ENCODE peak calls at places on chromosomes 4 and X, in six cellular contexts. O, U, I, S, E and J are unnamed samples.

GRCh38 chr4:158170691-158171455 is 2.0 kb downstream of the GASK1B start:
- DNase-seq in O (peak), U (no peak), I (no peak), S (no peak), E (no peak), J (peak)

GRCh38 chr4:15695240-15695699 is 7.6 kb upstream of the BST1 start:
- DNase-seq in O (peak), U (no peak), I (peak), S (no peak), E (peak), J (peak)

GRCh38 chr4:173879286-173879908 is 349.4 kb upstream of the HAND2 start:
- DNase-seq in O (no peak), U (no peak), I (no peak), S (no peak), E (no peak), J (no peak)

GRCh38 chrX:9902651-9903050 is 64.5 kb upstream of the CLDN34 start:
- DNase-seq in O (peak), U (no peak), I (no peak), S (no peak), E (peak), J (peak)

GRCh38 chr4:175386776-175387507 is 425.1 kb downstream of the GPM6A start:
- DNase-seq in O (no peak), U (no peak), I (no peak), S (no peak), E (no peak), J (no peak)

GRCh38 chr4:78829296-78829695 is 53.1 kb downstream of the BMP2K start:
- DNase-seq in O (peak), U (no peak), I (peak), S (no peak), E (peak), J (no peak)

GRCh38 chrX:101062171-101062570 is 10.3 kb upstream of the TRMT2B start:
- DNase-seq in O (peak), U (no peak), I (no peak), S (no peak), E (no peak), J (no peak)

GRCh38 chr4:153223935-153224334 is 19.7 kb downstream of the TRIM2 start:
- DNase-seq in O (peak), U (peak), I (no peak), S (no peak), E (peak), J (peak)

GRCh38 chr4:169278669-169279068 is 7.9 kb upstream of the SH3RF1 start:
- DNase-seq in O (no peak), U (no peak), I (no peak), S (no peak), E (no peak), J (no peak)

GRCh38 chrX:71253253-71254091 is 468 bp downstream of the ZMYM3 start:
- DNase-seq in O (peak), U (peak), I (no peak), S (peak), E (peak), J (no peak)

GRCh38 chrX:149638860-149639259 is 7.3 kb upstream of the TMEM185A start:
- DNase-seq in O (peak), U (no peak), I (no peak), S (no peak), E (peak), J (peak)

GRCh38 chr4:39204543-39204942 is 22.2 kb downstream of the WDR19 start:
- DNase-seq in O (no peak), U (no peak), I (no peak), S (no peak), E (no peak), J (no peak)

GRCh38 chrX:3501833-3502535 is 155.5 kb upstream of the MXRA5 start:
- DNase-seq in O (peak), U (no peak), I (no peak), S (no peak), E (peak), J (peak)

GRCh38 chr4:138981930-138982390 is 33.6 kb upstream of the NOCT start:
- DNase-seq in O (peak), U (no peak), I (peak), S (no peak), E (peak), J (peak)

GRCh38 chr4:113821851-113822250 is 60.3 kb upstream of the CAMK2D start:
- DNase-seq in O (peak), U (no peak), I (no peak), S (no peak), E (peak), J (peak)

GRCh38 chr4:1841201-1841885 is 14.6 kb downstream of the LETM1 start:
- DNase-seq in O (no peak), U (no peak), I (no peak), S (no peak), E (no peak), J (no peak)

GRCh38 chr4:11070813-11071212 is 357.9 kb downstream of the HS3ST1 start:
- DNase-seq in O (no peak), U (no peak), I (no peak), S (no peak), E (no peak), J (no peak)

GRCh38 chr4:3644849-3645627 is 112.8 kb upstream of the LRPAP1 start:
- DNase-seq in O (peak), U (no peak), I (no peak), S (no peak), E (peak), J (no peak)

GRCh38 chr4:129172181-129172580 is 76.2 kb downstream of the C4orf33 start:
- DNase-seq in O (no peak), U (no peak), I (no peak), S (no peak), E (no peak), J (no peak)

GRCh38 chr4:157888281-157888680 is 284.5 kb downstream of the GASK1B start:
- DNase-seq in O (no peak), U (no peak), I (no peak), S (no peak), E (no peak), J (no peak)

GRCh38 chrX:109818921-109819320 is 85.9 kb upstream of the ACSL4 start:
- DNase-seq in O (peak), U (no peak), I (no peak), S (no peak), E (peak), J (no peak)
- TF ChIP-seq CTCF in O (no peak), U (no peak), I (no peak), S (no peak), E (no peak), J (no peak)

DNA sequence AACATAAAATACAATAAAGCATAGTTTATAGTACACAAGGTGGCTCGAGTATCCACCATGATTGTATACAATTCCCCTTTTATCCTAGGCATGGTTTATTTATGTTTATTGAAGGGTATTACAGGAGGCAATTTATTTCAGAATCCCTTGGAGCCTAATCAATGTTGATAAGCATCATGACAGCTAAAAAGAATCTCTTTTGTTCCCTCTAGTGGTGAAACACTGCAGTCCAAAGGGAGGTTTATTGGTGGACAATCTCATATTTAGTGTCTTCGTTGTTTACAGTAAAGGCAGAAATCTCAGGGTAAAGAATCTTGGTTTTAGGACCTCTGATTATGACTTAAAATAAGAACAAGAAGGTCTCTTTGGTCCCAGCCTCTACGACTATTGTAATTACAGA is 1712.5 kb downstream of the C4orf33 start:
- DNase-seq in O (peak), U (peak), I (no peak), S (no peak), E (no peak), J (peak)
- TF ChIP-seq CTCF in O (peak), U (peak), I (peak), S (no peak), E (peak), J (no peak)

DNA sequence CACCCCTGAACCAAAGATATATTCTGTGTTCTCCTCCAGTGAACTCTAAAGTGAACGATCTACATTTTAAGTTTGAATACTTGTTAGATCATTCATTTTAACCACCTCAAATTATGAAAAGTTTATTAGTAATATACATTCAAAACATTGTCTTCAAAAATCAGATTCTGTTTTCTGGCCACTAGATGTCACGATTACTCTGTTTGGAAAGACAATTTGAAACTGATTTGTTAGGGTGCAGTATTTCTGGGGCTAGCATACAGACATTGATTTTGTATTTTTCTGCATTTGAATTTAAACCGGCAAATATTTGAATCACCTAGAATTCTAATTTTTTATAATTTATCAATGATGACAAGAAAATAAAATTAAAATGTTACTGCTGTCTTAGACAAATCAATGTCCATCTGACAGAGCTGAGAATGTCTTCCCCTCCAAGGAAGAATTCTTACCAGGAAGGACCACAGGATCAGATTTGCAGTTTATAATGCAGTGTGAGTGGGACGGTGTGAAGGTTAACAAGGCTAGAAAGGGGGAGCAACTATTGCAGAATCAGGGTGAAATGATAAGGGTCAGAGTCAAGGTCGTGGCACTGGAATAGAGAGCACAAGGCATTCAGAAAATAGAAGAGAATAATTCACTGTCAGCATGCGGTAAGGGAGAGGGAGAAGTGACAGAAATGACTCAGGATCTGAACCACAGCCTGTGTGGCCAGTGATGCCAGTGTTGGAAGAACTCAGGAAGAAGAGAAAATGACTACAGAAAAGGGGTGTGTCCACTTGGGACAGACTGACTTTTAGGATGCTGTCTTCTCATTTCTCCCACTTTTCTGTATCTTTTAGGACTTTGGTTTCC is 91.6 kb downstream of the ANXA10 start:
- DNase-seq in O (peak), U (peak), I (no peak), S (no peak), E (peak), J (peak)
- TF ChIP-seq CTCF in O (peak), U (peak), I (peak), S (no peak), E (peak), J (peak)

GRCh38 chr4:8320386-8320750 is 50.8 kb downstream of the HTRA3 start:
- DNase-seq in O (no peak), U (no peak), I (no peak), S (peak), E (no peak), J (no peak)
- TF ChIP-seq CTCF in O (peak), U (peak), I (no peak), S (no peak), E (no peak), J (peak)

GRCh38 chr4:36187723-36188333 is 56.5 kb downstream of the ARAP2 start:
- DNase-seq in O (peak), U (peak), I (no peak), S (no peak), E (peak), J (peak)
- TF ChIP-seq CTCF in O (peak), U (peak), I (peak), S (peak), E (peak), J (peak)